ENCODE peak calls at places on chromosomes 2 and 18, in six cellular contexts. One of them, this sample, is unnamed.

GRCh38 chr2:9029721-9030120 is 26.2 kb upstream of the MBOAT2 start:
- DNase-seq in A172: no peak
- DNase-seq in PC-9: no peak
- DNase-seq in head of caudate nucleus: no peak
- DNase-seq in NCI-H82: peak; percentile 40
- DNase-seq in H9: no peak
- DNase-seq in this sample: no peak

GRCh38 chr18:76496200-76496890 is 1.3 kb upstream of the ZNF516 start:
- DNase-seq in PC-9: peak; percentile 47
- DNase-seq in A172: no peak
- DNase-seq in H9: peak; percentile 76
- DNase-seq in head of caudate nucleus: peak; percentile 51
- DNase-seq in NCI-H82: peak; percentile 53
- DNase-seq in this sample: peak; percentile 65

GRCh38 chr2:128424406-128424805 is 105.7 kb upstream of the HS6ST1 start:
- DNase-seq in A172: no peak
- DNase-seq in NCI-H82: no peak
- DNase-seq in PC-9: peak; percentile 51
- DNase-seq in head of caudate nucleus: peak; percentile 4
- DNase-seq in H9: peak; percentile 14
- DNase-seq in this sample: peak; percentile 28

GRCh38 chr2:216012133-216012829 is 1.1 kb downstream of the MREG start:
- DNase-seq in PC-9: peak; percentile 99
- DNase-seq in A172: no peak
- DNase-seq in head of caudate nucleus: no peak
- DNase-seq in NCI-H82: peak; percentile 77
- DNase-seq in H9: no peak
- DNase-seq in this sample: no peak

GRCh38 chr2:181203916-181204315 is 223.5 kb downstream of the UBE2E3 start:
- DNase-seq in PC-9: no peak
- DNase-seq in NCI-H82: no peak
- DNase-seq in A172: peak; percentile 38
- DNase-seq in H9: no peak
- DNase-seq in head of caudate nucleus: no peak
- DNase-seq in this sample: no peak

GRCh38 chr18:24019641-24020331 is 5.2 kb downstream of the TTC39C start:
- DNase-seq in NCI-H82: no peak
- DNase-seq in PC-9: no peak
- DNase-seq in head of caudate nucleus: no peak
- DNase-seq in H9: no peak
- DNase-seq in A172: no peak
- DNase-seq in this sample: no peak

GRCh38 chr2:38245114-38245641 is 131.9 kb downstream of the ATL2 start:
- DNase-seq in H9: no peak
- DNase-seq in head of caudate nucleus: no peak
- DNase-seq in NCI-H82: peak; percentile 74
- DNase-seq in A172: peak; percentile 41
- DNase-seq in PC-9: peak; percentile 88
- DNase-seq in this sample: no peak

GRCh38 chr2:40451926-40452605 is at the start of gene SLC8A1:
- DNase-seq in A172: peak; percentile 17
- DNase-seq in H9: peak; percentile 49
- DNase-seq in head of caudate nucleus: peak; percentile 53
- DNase-seq in NCI-H82: peak; percentile 77
- DNase-seq in PC-9: no peak
- DNase-seq in this sample: peak; percentile 43

GRCh38 chr2:96899084-96899735 is 29.3 kb upstream of the SEMA4C start:
- DNase-seq in head of caudate nucleus: no peak
- DNase-seq in A172: peak; percentile 16
- DNase-seq in H9: no peak
- DNase-seq in NCI-H82: no peak
- DNase-seq in PC-9: no peak
- DNase-seq in this sample: no peak

GRCh38 chr2:5549061-5549601 is 143.1 kb upstream of the SOX11 start:
- DNase-seq in head of caudate nucleus: no peak
- DNase-seq in H9: no peak
- DNase-seq in A172: peak; percentile 80
- DNase-seq in NCI-H82: no peak
- DNase-seq in PC-9: no peak
- DNase-seq in this sample: peak; percentile 64

GRCh38 chr18:36850527-36851201 is 21.7 kb downstream of the KIAA1328 start:
- DNase-seq in A172: peak; percentile 92
- DNase-seq in PC-9: peak; percentile 52
- DNase-seq in NCI-H82: no peak
- DNase-seq in H9: no peak
- DNase-seq in head of caudate nucleus: no peak
- DNase-seq in this sample: no peak

GRCh38 chr2:28577796-28578680 is 82.2 kb downstream of the PLB1 start:
- DNase-seq in H9: no peak
- DNase-seq in head of caudate nucleus: no peak
- DNase-seq in NCI-H82: no peak
- DNase-seq in PC-9: peak; percentile 4
- DNase-seq in A172: no peak
- DNase-seq in this sample: no peak

GRCh38 chr2:200239216-200239615 is 67.3 kb upstream of the SPATS2L start:
- DNase-seq in PC-9: no peak
- DNase-seq in head of caudate nucleus: no peak
- DNase-seq in A172: peak; percentile 45
- DNase-seq in H9: no peak
- DNase-seq in NCI-H82: no peak
- DNase-seq in this sample: no peak

GRCh38 chr2:240060977-240061591 is 7.8 kb upstream of the OR6B3 start:
- DNase-seq in PC-9: peak; percentile 54
- DNase-seq in NCI-H82: peak; percentile 72
- DNase-seq in head of caudate nucleus: peak; percentile 65
- DNase-seq in A172: peak; percentile 46
- DNase-seq in H9: no peak
- DNase-seq in this sample: peak; percentile 17

GRCh38 chr2:121999273-121999672 is 243.8 kb downstream of the TSN start:
- DNase-seq in H9: no peak
- DNase-seq in head of caudate nucleus: no peak
- DNase-seq in A172: peak; percentile 9
- DNase-seq in PC-9: no peak
- DNase-seq in NCI-H82: no peak
- DNase-seq in this sample: no peak

GRCh38 chr2:40049782-40050181 is 270.7 kb upstream of the THUMPD2 start:
- DNase-seq in head of caudate nucleus: no peak
- DNase-seq in A172: no peak
- DNase-seq in NCI-H82: no peak
- DNase-seq in H9: no peak
- DNase-seq in PC-9: no peak
- DNase-seq in this sample: no peak

GRCh38 chr2:133561045-133561852 is 7.0 kb downstream of the NCKAP5 start:
- DNase-seq in NCI-H82: peak; percentile 77
- DNase-seq in A172: peak; percentile 69
- DNase-seq in PC-9: no peak
- DNase-seq in head of caudate nucleus: no peak
- DNase-seq in H9: no peak
- DNase-seq in this sample: no peak

GRCh38 chr2:131055169-131056065 is 37.8 kb downstream of the FAM168B start:
- DNase-seq in H9: no peak
- DNase-seq in PC-9: no peak
- DNase-seq in NCI-H82: no peak
- DNase-seq in A172: no peak
- DNase-seq in head of caudate nucleus: peak; percentile 63
- DNase-seq in this sample: peak; percentile 73

GRCh38 chr18:2825613-2826205 is 21.1 kb upstream of the EMILIN2 start:
- DNase-seq in PC-9: no peak
- DNase-seq in head of caudate nucleus: no peak
- DNase-seq in H9: no peak
- DNase-seq in NCI-H82: no peak
- DNase-seq in A172: no peak
- DNase-seq in this sample: no peak

GRCh38 chr2:176814740-176815367 is 397.7 kb upstream of the HNRNPA3 start:
- DNase-seq in PC-9: no peak
- DNase-seq in A172: peak; percentile 38
- DNase-seq in head of caudate nucleus: no peak
- DNase-seq in NCI-H82: peak; percentile 69
- DNase-seq in H9: no peak
- DNase-seq in this sample: no peak

GRCh38 chr2:59080465-59081181 is 839.5 kb upstream of the FANCL start:
- DNase-seq in H9: no peak
- DNase-seq in NCI-H82: no peak
- DNase-seq in A172: no peak
- DNase-seq in PC-9: no peak
- DNase-seq in head of caudate nucleus: no peak
- DNase-seq in this sample: no peak

GRCh38 chr2:216163518-216163917 is 54.4 kb downstream of the XRCC5 start:
- DNase-seq in H9: no peak
- DNase-seq in head of caudate nucleus: no peak
- DNase-seq in NCI-H82: no peak
- DNase-seq in PC-9: no peak
- DNase-seq in A172: no peak
- DNase-seq in this sample: no peak

GRCh38 chr2:215772003-215772402 is 241.3 kb downstream of the MREG start:
- DNase-seq in PC-9: no peak
- DNase-seq in A172: peak; percentile 35
- DNase-seq in head of caudate nucleus: no peak
- DNase-seq in NCI-H82: peak; percentile 49
- DNase-seq in H9: no peak
- DNase-seq in this sample: peak; percentile 54

GRCh38 chr2:172251231-172251630 is 148.5 kb upstream of the DLX2 start:
- DNase-seq in head of caudate nucleus: no peak
- DNase-seq in H9: no peak
- DNase-seq in NCI-H82: no peak
- DNase-seq in A172: peak; percentile 66
- DNase-seq in PC-9: no peak
- DNase-seq in this sample: peak; percentile 75

GRCh38 chr2:18319987-18320386 is 240.5 kb downstream of the RDH14 start:
- DNase-seq in head of caudate nucleus: no peak
- DNase-seq in H9: no peak
- DNase-seq in NCI-H82: no peak
- DNase-seq in PC-9: no peak
- DNase-seq in A172: peak; percentile 11
- DNase-seq in this sample: no peak

GRCh38 chr18:59265246-59266018 is 7.8 kb downstream of the RAX start:
- DNase-seq in head of caudate nucleus: no peak
- DNase-seq in PC-9: no peak
- DNase-seq in H9: peak; percentile 92
- DNase-seq in NCI-H82: peak; percentile 78
- DNase-seq in A172: no peak
- DNase-seq in this sample: no peak

GRCh38 chr2:191152841-191153240 is 2.0 kb upstream of the STAT4 start:
- DNase-seq in H9: no peak
- DNase-seq in head of caudate nucleus: no peak
- DNase-seq in A172: peak; percentile 44
- DNase-seq in PC-9: no peak
- DNase-seq in NCI-H82: no peak
- DNase-seq in this sample: peak; percentile 14

GRCh38 chr2:179571141-179571713 is 290.2 kb downstream of the ZNF385B start:
- DNase-seq in head of caudate nucleus: no peak
- DNase-seq in PC-9: no peak
- DNase-seq in H9: no peak
- DNase-seq in NCI-H82: peak; percentile 18
- DNase-seq in A172: no peak
- DNase-seq in this sample: no peak

GRCh38 chr2:188576006-188576405 is 284.3 kb downstream of the GULP1 start:
- DNase-seq in A172: no peak
- DNase-seq in PC-9: no peak
- DNase-seq in NCI-H82: no peak
- DNase-seq in head of caudate nucleus: no peak
- DNase-seq in H9: no peak
- DNase-seq in this sample: no peak

GRCh38 chr2:141554810-141555209 is 576.0 kb downstream of the LRP1B start:
- DNase-seq in head of caudate nucleus: no peak
- DNase-seq in H9: peak; percentile 34
- DNase-seq in PC-9: no peak
- DNase-seq in A172: peak; percentile 67
- DNase-seq in NCI-H82: peak; percentile 81
- DNase-seq in this sample: peak; percentile 4

GRCh38 chr18:32126538-32126937 is 34.9 kb downstream of the RNF138 start:
- DNase-seq in PC-9: no peak
- DNase-seq in head of caudate nucleus: no peak
- DNase-seq in H9: no peak
- DNase-seq in NCI-H82: no peak
- DNase-seq in A172: no peak
- DNase-seq in this sample: no peak

GRCh38 chr2:29526587-29527586 is 394.5 kb downstream of the ALK start:
- DNase-seq in NCI-H82: no peak
- DNase-seq in PC-9: no peak
- DNase-seq in A172: no peak
- DNase-seq in H9: no peak
- DNase-seq in head of caudate nucleus: no peak
- DNase-seq in this sample: no peak

GRCh38 chr2:38528008-38528442 is 74.7 kb downstream of the HNRNPLL start:
- DNase-seq in PC-9: peak; percentile 44
- DNase-seq in NCI-H82: peak; percentile 83
- DNase-seq in A172: peak; percentile 69
- DNase-seq in head of caudate nucleus: peak; percentile 71
- DNase-seq in H9: peak; percentile 67
- DNase-seq in this sample: peak; percentile 56

This sample was measured in SJSA1.